ENCODE peak calls at places on chromosomes 4 and X, in eight cellular contexts. One of them, this sample, is unnamed.

GRCh38 chr4:123628288-123628687 is 231.7 kb downstream of the SPRY1 start:
- DNase-seq in activated gamma-delta T cell treated with anti-CD3 and anti-CD28 coated beads, Interleukin-2, amount 50 U/mL, for 16 hours: no peak
- DNase-seq in activated CD4-positive, alpha-beta T cell treated with anti-CD3 and anti-CD28 coated beads, Interleukin-2, amount 50 U/mL, for 4 hours: no peak
- DNase-seq in germinal center: no peak
- DNase-seq in iris pigment epithelial cell: no peak
- DNase-seq in activated T-cell treated with anti-CD3 and anti-CD28 coated beads, Interleukin-2, amount 50 U/mL, for 4 hours: no peak
- DNase-seq in HT-29: no peak
- DNase-seq in GM13977: no peak
- DNase-seq in this sample: no peak

GRCh38 chr4:36815536-36815935 is 429.0 kb upstream of the NWD2 start:
- DNase-seq in activated gamma-delta T cell treated with anti-CD3 and anti-CD28 coated beads, Interleukin-2, amount 50 U/mL, for 16 hours: no peak
- DNase-seq in activated CD4-positive, alpha-beta T cell treated with anti-CD3 and anti-CD28 coated beads, Interleukin-2, amount 50 U/mL, for 4 hours: no peak
- DNase-seq in germinal center: no peak
- DNase-seq in iris pigment epithelial cell: no peak
- DNase-seq in activated T-cell treated with anti-CD3 and anti-CD28 coated beads, Interleukin-2, amount 50 U/mL, for 4 hours: no peak
- DNase-seq in HT-29: no peak
- DNase-seq in GM13977: no peak
- DNase-seq in this sample: no peak

GRCh38 chr4:133624744-133625143 is 475.6 kb downstream of the PCDH10 start:
- DNase-seq in activated gamma-delta T cell treated with anti-CD3 and anti-CD28 coated beads, Interleukin-2, amount 50 U/mL, for 16 hours: no peak
- DNase-seq in activated CD4-positive, alpha-beta T cell treated with anti-CD3 and anti-CD28 coated beads, Interleukin-2, amount 50 U/mL, for 4 hours: no peak
- DNase-seq in germinal center: no peak
- DNase-seq in iris pigment epithelial cell: no peak
- DNase-seq in activated T-cell treated with anti-CD3 and anti-CD28 coated beads, Interleukin-2, amount 50 U/mL, for 4 hours: no peak
- DNase-seq in HT-29: no peak
- DNase-seq in GM13977: no peak
- DNase-seq in this sample: no peak

GRCh38 chr4:38531126-38531737 is 132.8 kb upstream of the KLF3 start:
- DNase-seq in activated gamma-delta T cell treated with anti-CD3 and anti-CD28 coated beads, Interleukin-2, amount 50 U/mL, for 16 hours: no peak
- DNase-seq in activated CD4-positive, alpha-beta T cell treated with anti-CD3 and anti-CD28 coated beads, Interleukin-2, amount 50 U/mL, for 4 hours: no peak
- DNase-seq in germinal center: no peak
- DNase-seq in iris pigment epithelial cell: peak; percentile 24
- DNase-seq in activated T-cell treated with anti-CD3 and anti-CD28 coated beads, Interleukin-2, amount 50 U/mL, for 4 hours: no peak
- DNase-seq in HT-29: no peak
- DNase-seq in GM13977: peak; percentile 31
- DNase-seq in this sample: peak; percentile 16

GRCh38 chrX:39204945-39205344 is 403.7 kb downstream of the MID1IP1 start:
- DNase-seq in activated gamma-delta T cell treated with anti-CD3 and anti-CD28 coated beads, Interleukin-2, amount 50 U/mL, for 16 hours: no peak
- DNase-seq in activated CD4-positive, alpha-beta T cell treated with anti-CD3 and anti-CD28 coated beads, Interleukin-2, amount 50 U/mL, for 4 hours: peak; percentile 7
- DNase-seq in germinal center: no peak
- DNase-seq in iris pigment epithelial cell: no peak
- DNase-seq in activated T-cell treated with anti-CD3 and anti-CD28 coated beads, Interleukin-2, amount 50 U/mL, for 4 hours: no peak
- DNase-seq in HT-29: no peak
- DNase-seq in GM13977: no peak
- DNase-seq in this sample: no peak

GRCh38 chrX:129836827-129837226 is 6.9 kb downstream of the ZDHHC9 start:
- DNase-seq in activated gamma-delta T cell treated with anti-CD3 and anti-CD28 coated beads, Interleukin-2, amount 50 U/mL, for 16 hours: no peak
- DNase-seq in activated CD4-positive, alpha-beta T cell treated with anti-CD3 and anti-CD28 coated beads, Interleukin-2, amount 50 U/mL, for 4 hours: no peak
- DNase-seq in germinal center: no peak
- DNase-seq in iris pigment epithelial cell: no peak
- DNase-seq in activated T-cell treated with anti-CD3 and anti-CD28 coated beads, Interleukin-2, amount 50 U/mL, for 4 hours: no peak
- DNase-seq in HT-29: no peak
- DNase-seq in GM13977: no peak
- DNase-seq in this sample: no peak

GRCh38 chr4:109395694-109396093 is 37.9 kb upstream of the SEC24B start:
- DNase-seq in activated gamma-delta T cell treated with anti-CD3 and anti-CD28 coated beads, Interleukin-2, amount 50 U/mL, for 16 hours: no peak
- DNase-seq in activated CD4-positive, alpha-beta T cell treated with anti-CD3 and anti-CD28 coated beads, Interleukin-2, amount 50 U/mL, for 4 hours: no peak
- DNase-seq in germinal center: no peak
- DNase-seq in iris pigment epithelial cell: no peak
- DNase-seq in activated T-cell treated with anti-CD3 and anti-CD28 coated beads, Interleukin-2, amount 50 U/mL, for 4 hours: no peak
- DNase-seq in HT-29: no peak
- DNase-seq in GM13977: no peak
- DNase-seq in this sample: no peak

GRCh38 chr4:73998040-73999011 is at the start of gene CXCL5:
- DNase-seq in activated gamma-delta T cell treated with anti-CD3 and anti-CD28 coated beads, Interleukin-2, amount 50 U/mL, for 16 hours: no peak
- DNase-seq in activated CD4-positive, alpha-beta T cell treated with anti-CD3 and anti-CD28 coated beads, Interleukin-2, amount 50 U/mL, for 4 hours: no peak
- DNase-seq in germinal center: no peak
- DNase-seq in iris pigment epithelial cell: peak; percentile 74
- DNase-seq in activated T-cell treated with anti-CD3 and anti-CD28 coated beads, Interleukin-2, amount 50 U/mL, for 4 hours: no peak
- DNase-seq in HT-29: no peak
- DNase-seq in GM13977: no peak
- DNase-seq in this sample: peak; percentile 67

GRCh38 chrX:34656842-34657780 is at the start of gene TMEM47:
- DNase-seq in activated gamma-delta T cell treated with anti-CD3 and anti-CD28 coated beads, Interleukin-2, amount 50 U/mL, for 16 hours: no peak
- DNase-seq in activated CD4-positive, alpha-beta T cell treated with anti-CD3 and anti-CD28 coated beads, Interleukin-2, amount 50 U/mL, for 4 hours: no peak
- DNase-seq in germinal center: no peak
- DNase-seq in iris pigment epithelial cell: peak; percentile 66
- DNase-seq in activated T-cell treated with anti-CD3 and anti-CD28 coated beads, Interleukin-2, amount 50 U/mL, for 4 hours: no peak
- DNase-seq in HT-29: no peak
- DNase-seq in GM13977: peak; percentile 24
- DNase-seq in this sample: peak; percentile 89

GRCh38 chr4:11618666-11619282 is 190.1 kb upstream of the HS3ST1 start:
- DNase-seq in activated gamma-delta T cell treated with anti-CD3 and anti-CD28 coated beads, Interleukin-2, amount 50 U/mL, for 16 hours: no peak
- DNase-seq in activated CD4-positive, alpha-beta T cell treated with anti-CD3 and anti-CD28 coated beads, Interleukin-2, amount 50 U/mL, for 4 hours: no peak
- DNase-seq in germinal center: no peak
- DNase-seq in iris pigment epithelial cell: no peak
- DNase-seq in activated T-cell treated with anti-CD3 and anti-CD28 coated beads, Interleukin-2, amount 50 U/mL, for 4 hours: no peak
- DNase-seq in HT-29: peak; percentile 80
- DNase-seq in GM13977: no peak
- DNase-seq in this sample: no peak

GRCh38 chr4:81030617-81031388 is at the start of gene BMP3:
- DNase-seq in activated gamma-delta T cell treated with anti-CD3 and anti-CD28 coated beads, Interleukin-2, amount 50 U/mL, for 16 hours: no peak
- DNase-seq in activated CD4-positive, alpha-beta T cell treated with anti-CD3 and anti-CD28 coated beads, Interleukin-2, amount 50 U/mL, for 4 hours: no peak
- DNase-seq in germinal center: peak; percentile 23
- DNase-seq in iris pigment epithelial cell: peak; percentile 10
- DNase-seq in activated T-cell treated with anti-CD3 and anti-CD28 coated beads, Interleukin-2, amount 50 U/mL, for 4 hours: no peak
- DNase-seq in HT-29: no peak
- DNase-seq in GM13977: no peak
- DNase-seq in this sample: peak; percentile 55

GRCh38 chr4:3807311-3807710 is 41.1 kb downstream of the ADRA2C start:
- DNase-seq in activated gamma-delta T cell treated with anti-CD3 and anti-CD28 coated beads, Interleukin-2, amount 50 U/mL, for 16 hours: no peak
- DNase-seq in activated CD4-positive, alpha-beta T cell treated with anti-CD3 and anti-CD28 coated beads, Interleukin-2, amount 50 U/mL, for 4 hours: no peak
- DNase-seq in germinal center: no peak
- DNase-seq in iris pigment epithelial cell: no peak
- DNase-seq in activated T-cell treated with anti-CD3 and anti-CD28 coated beads, Interleukin-2, amount 50 U/mL, for 4 hours: no peak
- DNase-seq in HT-29: no peak
- DNase-seq in GM13977: no peak
- DNase-seq in this sample: no peak

GRCh38 chrX:49000640-49001039 is 1.4 kb downstream of the GRIPAP1 start:
- DNase-seq in activated gamma-delta T cell treated with anti-CD3 and anti-CD28 coated beads, Interleukin-2, amount 50 U/mL, for 16 hours: no peak
- DNase-seq in activated CD4-positive, alpha-beta T cell treated with anti-CD3 and anti-CD28 coated beads, Interleukin-2, amount 50 U/mL, for 4 hours: no peak
- DNase-seq in germinal center: no peak
- DNase-seq in iris pigment epithelial cell: no peak
- DNase-seq in activated T-cell treated with anti-CD3 and anti-CD28 coated beads, Interleukin-2, amount 50 U/mL, for 4 hours: no peak
- DNase-seq in HT-29: no peak
- DNase-seq in GM13977: no peak
- DNase-seq in this sample: no peak

GRCh38 chr4:132502096-132502552 is 647.0 kb upstream of the PCDH10 start:
- DNase-seq in activated gamma-delta T cell treated with anti-CD3 and anti-CD28 coated beads, Interleukin-2, amount 50 U/mL, for 16 hours: no peak
- DNase-seq in activated CD4-positive, alpha-beta T cell treated with anti-CD3 and anti-CD28 coated beads, Interleukin-2, amount 50 U/mL, for 4 hours: no peak
- DNase-seq in germinal center: no peak
- DNase-seq in iris pigment epithelial cell: no peak
- DNase-seq in activated T-cell treated with anti-CD3 and anti-CD28 coated beads, Interleukin-2, amount 50 U/mL, for 4 hours: no peak
- DNase-seq in HT-29: no peak
- DNase-seq in GM13977: no peak
- DNase-seq in this sample: no peak

GRCh38 chrX:51896626-51897025 is 3.2 kb downstream of the MAGED1 start:
- DNase-seq in activated gamma-delta T cell treated with anti-CD3 and anti-CD28 coated beads, Interleukin-2, amount 50 U/mL, for 16 hours: no peak
- DNase-seq in activated CD4-positive, alpha-beta T cell treated with anti-CD3 and anti-CD28 coated beads, Interleukin-2, amount 50 U/mL, for 4 hours: no peak
- DNase-seq in germinal center: no peak
- DNase-seq in iris pigment epithelial cell: no peak
- DNase-seq in activated T-cell treated with anti-CD3 and anti-CD28 coated beads, Interleukin-2, amount 50 U/mL, for 4 hours: no peak
- DNase-seq in HT-29: no peak
- DNase-seq in GM13977: no peak
- DNase-seq in this sample: no peak

GRCh38 chr4:6259886-6260285 is 9.8 kb upstream of the WFS1 start:
- DNase-seq in activated gamma-delta T cell treated with anti-CD3 and anti-CD28 coated beads, Interleukin-2, amount 50 U/mL, for 16 hours: no peak
- DNase-seq in activated CD4-positive, alpha-beta T cell treated with anti-CD3 and anti-CD28 coated beads, Interleukin-2, amount 50 U/mL, for 4 hours: no peak
- DNase-seq in germinal center: no peak
- DNase-seq in iris pigment epithelial cell: no peak
- DNase-seq in activated T-cell treated with anti-CD3 and anti-CD28 coated beads, Interleukin-2, amount 50 U/mL, for 4 hours: no peak
- DNase-seq in HT-29: no peak
- DNase-seq in GM13977: no peak
- DNase-seq in this sample: no peak

GRCh38 chr4:85720736-85721135 is 245.8 kb downstream of the ARHGAP24 start:
- DNase-seq in activated gamma-delta T cell treated with anti-CD3 and anti-CD28 coated beads, Interleukin-2, amount 50 U/mL, for 16 hours: no peak
- DNase-seq in activated CD4-positive, alpha-beta T cell treated with anti-CD3 and anti-CD28 coated beads, Interleukin-2, amount 50 U/mL, for 4 hours: no peak
- DNase-seq in germinal center: no peak
- DNase-seq in iris pigment epithelial cell: peak; percentile 70
- DNase-seq in activated T-cell treated with anti-CD3 and anti-CD28 coated beads, Interleukin-2, amount 50 U/mL, for 4 hours: no peak
- DNase-seq in HT-29: no peak
- DNase-seq in GM13977: no peak
- DNase-seq in this sample: peak; percentile 58

GRCh38 chr4:175891863-175892262 is 79.8 kb upstream of the GPM6A start:
- DNase-seq in activated gamma-delta T cell treated with anti-CD3 and anti-CD28 coated beads, Interleukin-2, amount 50 U/mL, for 16 hours: no peak
- DNase-seq in activated CD4-positive, alpha-beta T cell treated with anti-CD3 and anti-CD28 coated beads, Interleukin-2, amount 50 U/mL, for 4 hours: no peak
- DNase-seq in germinal center: peak; percentile 1
- DNase-seq in iris pigment epithelial cell: peak; percentile 38
- DNase-seq in activated T-cell treated with anti-CD3 and anti-CD28 coated beads, Interleukin-2, amount 50 U/mL, for 4 hours: no peak
- DNase-seq in HT-29: peak; percentile 40
- DNase-seq in GM13977: peak; percentile 18
- DNase-seq in this sample: peak; percentile 58

GRCh38 chr4:161828061-161828460 is 335.7 kb downstream of the FSTL5 start:
- DNase-seq in activated gamma-delta T cell treated with anti-CD3 and anti-CD28 coated beads, Interleukin-2, amount 50 U/mL, for 16 hours: no peak
- DNase-seq in activated CD4-positive, alpha-beta T cell treated with anti-CD3 and anti-CD28 coated beads, Interleukin-2, amount 50 U/mL, for 4 hours: no peak
- DNase-seq in germinal center: no peak
- DNase-seq in iris pigment epithelial cell: peak; percentile 23
- DNase-seq in activated T-cell treated with anti-CD3 and anti-CD28 coated beads, Interleukin-2, amount 50 U/mL, for 4 hours: no peak
- DNase-seq in HT-29: no peak
- DNase-seq in GM13977: no peak
- DNase-seq in this sample: no peak

GRCh38 chr4:111136438-111136837 is 513.6 kb upstream of the PITX2 start:
- DNase-seq in activated gamma-delta T cell treated with anti-CD3 and anti-CD28 coated beads, Interleukin-2, amount 50 U/mL, for 16 hours: no peak
- DNase-seq in activated CD4-positive, alpha-beta T cell treated with anti-CD3 and anti-CD28 coated beads, Interleukin-2, amount 50 U/mL, for 4 hours: no peak
- DNase-seq in germinal center: no peak
- DNase-seq in iris pigment epithelial cell: peak; percentile 55
- DNase-seq in activated T-cell treated with anti-CD3 and anti-CD28 coated beads, Interleukin-2, amount 50 U/mL, for 4 hours: no peak
- DNase-seq in HT-29: peak; percentile 26
- DNase-seq in GM13977: no peak
- DNase-seq in this sample: peak; percentile 18

GRCh38 chr4:65791807-65792308 is 121.6 kb upstream of the EPHA5 start:
- DNase-seq in activated gamma-delta T cell treated with anti-CD3 and anti-CD28 coated beads, Interleukin-2, amount 50 U/mL, for 16 hours: no peak
- DNase-seq in activated CD4-positive, alpha-beta T cell treated with anti-CD3 and anti-CD28 coated beads, Interleukin-2, amount 50 U/mL, for 4 hours: no peak
- DNase-seq in germinal center: no peak
- DNase-seq in iris pigment epithelial cell: peak; percentile 39
- DNase-seq in activated T-cell treated with anti-CD3 and anti-CD28 coated beads, Interleukin-2, amount 50 U/mL, for 4 hours: no peak
- DNase-seq in HT-29: no peak
- DNase-seq in GM13977: no peak
- DNase-seq in this sample: peak; percentile 46